ENCODE peak calls at places on chromosome 4, in six cellular contexts. L is CD8-positive, alpha-beta T cell; J is neural progenitor cell; P is cardiac muscle cell; B is HCT116; E is pancreas. M is an unnamed sample.

GRCh38 chr4:88054229-88054628 is 46.8 kb downstream of the PKD2 start:
- DNase-seq in P (no peak), J (no peak), L (no peak), B (no peak), E (no peak), M (no peak)

GRCh38 chr4:114040319-114041116 is 61.1 kb upstream of the ARSJ start:
- DNase-seq in P (no peak), J (no peak), B (no peak), E (no peak), L (no peak), M (no peak)

GRCh38 chr4:20447103-20447502 is 195.4 kb downstream of the SLIT2 start:
- DNase-seq in P (no peak), E (no peak), L (no peak), J (no peak), B (no peak), M (no peak)

GRCh38 chr4:5463361-5463760 is 245.0 kb downstream of the EVC2 start:
- DNase-seq in P (no peak), B (no peak), E (no peak), J (no peak), L (no peak), M (peak)

GRCh38 chr4:17708992-17709759 is 72.2 kb downstream of the FAM184B start:
- DNase-seq in E (peak), B (no peak), J (peak), L (no peak), P (no peak), M (no peak)

GRCh38 chr4:183858011-183858615 is 47.0 kb upstream of the STOX2 start:
- DNase-seq in B (no peak), E (no peak), P (no peak), L (no peak), J (peak), M (no peak)

GRCh38 chr4:151604238-151604637 is 156.6 kb downstream of the GATB start:
- DNase-seq in B (no peak), L (no peak), J (no peak), E (no peak), P (no peak), M (no peak)

GRCh38 chr4:161393614-161394013 is 770.2 kb downstream of the FSTL5 start:
- DNase-seq in J (no peak), P (no peak), L (no peak), E (no peak), B (no peak), M (no peak)

GRCh38 chr4:119210760-119211159 is 1.8 kb upstream of the USP53 start:
- DNase-seq in P (no peak), L (no peak), E (no peak), J (no peak), B (no peak), M (no peak)

GRCh38 chr4:159175989-159176375 is 73.1 kb downstream of the RAPGEF2 start:
- DNase-seq in P (no peak), B (no peak), L (no peak), J (no peak), E (no peak), M (no peak)
- H3K4me3 ChIP-seq in P (no peak), B (no peak), L (no peak), J (no peak), E (no peak), M (no peak)

GRCh38 chr4:46274717-46275116 is 115.2 kb downstream of the GABRA2 start:
- DNase-seq in P (peak), L (no peak), J (peak), B (no peak), E (no peak), M (no peak)
- TF ChIP-seq CTCF in P (peak), L (no peak), J (peak), B (no peak), E (no peak), M (no peak)

GRCh38 chr4:82543131-82543530 is 18.7 kb downstream of the TMEM150C start:
- DNase-seq in E (no peak), J (no peak), B (no peak), P (no peak), L (no peak), M (no peak)

GRCh38 chr4:82542642-82543041 is 19.1 kb downstream of the TMEM150C start:
- DNase-seq in B (no peak), E (no peak), J (no peak), L (no peak), P (no peak), M (no peak)
- H3K4me3 ChIP-seq in B (no peak), E (no peak), J (no peak), L (no peak), P (no peak), M (no peak)

GRCh38 chr4:159023741-159024140 is 79.1 kb upstream of the RAPGEF2 start:
- DNase-seq in P (peak), B (no peak), E (no peak), J (no peak), L (no peak), M (no peak)
- TF ChIP-seq CTCF in P (no peak), B (no peak), E (no peak), J (no peak), L (no peak), M (no peak)

GRCh38 chr4:153014460-153014859 is 78.3 kb downstream of the FHDC1 start:
- DNase-seq in E (no peak), P (no peak), B (no peak), J (no peak), L (no peak), M (no peak)

GRCh38 chr4:153008578-153009199 is 72.6 kb downstream of the FHDC1 start:
- DNase-seq in E (no peak), B (no peak), J (no peak), P (no peak), L (no peak), M (no peak)

GRCh38 chr4:153018031-153018430 is 81.9 kb downstream of the FHDC1 start:
- DNase-seq in L (no peak), P (no peak), E (no peak), B (no peak), J (no peak), M (no peak)

GRCh38 chr4:153010137-153010536 is 74.0 kb downstream of the FHDC1 start:
- DNase-seq in J (no peak), B (no peak), L (no peak), E (no peak), P (no peak), M (no peak)

DNA sequence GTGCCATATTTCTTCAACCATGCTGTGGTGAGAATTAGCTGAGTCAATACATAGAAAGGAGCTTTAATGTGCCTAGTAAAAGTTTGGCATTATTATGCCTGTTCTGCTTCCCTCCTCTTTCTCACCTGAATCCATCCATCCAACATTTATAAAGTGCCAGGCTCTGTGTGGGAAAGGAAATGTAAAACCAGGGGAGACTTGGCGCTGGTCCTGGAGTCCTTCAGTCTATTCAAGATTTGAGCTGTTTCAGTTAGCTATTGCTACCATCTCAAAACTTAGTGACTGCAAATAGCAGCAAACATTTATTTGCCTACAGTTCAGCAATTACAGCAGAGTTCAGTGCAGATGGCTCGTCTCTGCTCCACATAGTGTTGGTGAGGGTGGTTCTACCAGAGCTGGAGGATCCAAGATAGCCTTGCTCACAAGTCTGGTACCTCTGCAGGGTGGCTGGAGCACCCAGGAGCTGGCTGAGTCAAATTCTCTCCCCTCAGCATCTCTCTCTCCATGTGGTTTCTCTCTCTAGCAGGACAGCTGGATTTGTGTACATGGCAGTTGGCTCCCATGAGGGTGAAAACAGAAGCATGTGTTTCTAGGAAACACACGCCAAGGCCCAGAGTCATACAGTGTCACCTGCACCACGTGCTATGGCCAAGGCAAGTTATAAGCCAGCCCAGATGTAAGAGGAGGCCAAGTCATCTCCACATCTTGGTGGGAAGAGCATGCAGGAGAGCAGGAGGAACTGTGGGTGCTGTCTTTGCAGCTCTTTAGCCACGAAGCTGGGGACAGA is 77.3 kb downstream of the FHDC1 start:
- DNase-seq in L (no peak), P (no peak), E (no peak), B (no peak), J (no peak), M (no peak)
- H3K4me3 ChIP-seq in L (no peak), P (no peak), E (no peak), B (no peak), J (no peak), M (no peak)

GRCh38 chr4:7769936-7770674 is 169.6 kb downstream of the AFAP1 start:
- DNase-seq in L (no peak), P (peak), B (no peak), J (peak), E (no peak), M (peak)
- TF ChIP-seq CTCF in L (no peak), P (peak), B (peak), J (peak), E (no peak), M (peak)

GRCh38 chr4:168796362-168797106 is 213.5 kb downstream of the CBR4 start:
- DNase-seq in P (no peak), L (no peak), J (no peak), B (peak), E (no peak), M (no peak)
- H3K4me3 ChIP-seq in P (no peak), L (no peak), J (no peak), B (no peak), E (no peak), M (no peak)

DNA sequence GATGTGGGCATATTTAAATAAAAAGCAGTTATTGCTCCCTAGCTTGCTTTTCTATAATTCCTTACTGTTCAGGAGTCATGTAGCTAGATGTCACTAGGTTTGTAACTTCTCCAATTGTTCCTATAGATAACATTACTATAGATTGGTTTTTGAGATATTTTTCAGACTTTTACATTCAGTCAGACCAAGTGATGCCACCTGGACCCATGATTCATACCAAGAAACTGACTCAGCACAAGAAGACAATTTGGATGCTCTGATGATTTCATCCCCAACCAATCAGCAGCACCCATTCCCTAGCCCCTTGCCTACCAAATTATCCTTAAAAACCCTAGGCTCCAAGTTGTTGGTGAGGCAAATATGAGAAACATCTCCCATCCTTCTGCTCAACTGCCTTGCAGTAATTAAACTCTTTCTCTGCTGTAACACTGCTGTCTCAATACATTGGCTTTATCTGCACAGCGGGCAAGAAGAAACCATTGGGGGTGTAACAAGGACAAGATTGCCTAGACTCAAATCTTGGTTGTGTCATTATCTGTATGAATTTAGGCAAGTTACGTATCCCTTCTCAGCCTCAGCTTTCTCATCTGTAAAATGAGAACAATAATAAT is 11.8 kb upstream of the NEIL3 start:
- DNase-seq in B (no peak), E (no peak), P (no peak), J (no peak), L (no peak), M (no peak)
- TF ChIP-seq CTCF in B (no peak), E (no peak), P (no peak), J (no peak), L (no peak), M (no peak)

DNA sequence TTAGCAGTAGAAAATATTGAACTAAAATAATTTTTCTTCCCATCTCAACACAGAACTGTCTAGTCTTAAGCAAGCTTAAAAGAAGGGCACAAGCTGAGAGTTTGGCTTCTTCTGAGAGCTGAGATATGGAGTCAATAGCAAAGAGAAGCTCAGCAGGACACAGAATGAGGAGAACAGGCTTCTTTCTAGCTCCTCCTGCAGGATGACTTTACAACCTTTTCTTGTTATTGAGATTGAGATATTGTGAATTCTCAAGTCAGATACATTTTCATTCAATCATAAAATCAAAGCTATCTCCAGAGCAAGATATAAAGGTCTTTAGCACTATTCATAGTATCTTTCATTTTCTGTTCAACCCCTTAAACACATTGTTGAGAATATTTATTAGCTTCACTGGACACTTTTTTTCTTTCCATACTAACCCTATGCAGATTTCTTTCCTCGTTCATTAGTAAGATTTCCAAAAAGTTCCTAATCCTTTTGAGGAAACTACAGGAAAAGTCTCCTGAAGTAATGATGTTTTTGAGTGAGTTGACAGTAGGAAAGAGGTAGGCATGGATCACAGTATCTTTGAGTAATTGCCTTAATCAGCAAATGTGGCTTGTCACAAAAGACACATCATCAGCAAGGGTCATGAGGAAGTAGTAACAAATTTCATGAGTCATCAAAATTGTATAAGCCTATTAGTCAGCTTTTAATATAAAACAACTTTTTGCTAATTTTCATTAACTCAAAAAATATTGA is 17.8 kb upstream of the CXCL3 start:
- DNase-seq in P (no peak), L (no peak), E (no peak), B (peak), J (no peak), M (no peak)
- H3K4me3 ChIP-seq in P (no peak), L (no peak), E (no peak), B (no peak), J (no peak), M (no peak)

DNA sequence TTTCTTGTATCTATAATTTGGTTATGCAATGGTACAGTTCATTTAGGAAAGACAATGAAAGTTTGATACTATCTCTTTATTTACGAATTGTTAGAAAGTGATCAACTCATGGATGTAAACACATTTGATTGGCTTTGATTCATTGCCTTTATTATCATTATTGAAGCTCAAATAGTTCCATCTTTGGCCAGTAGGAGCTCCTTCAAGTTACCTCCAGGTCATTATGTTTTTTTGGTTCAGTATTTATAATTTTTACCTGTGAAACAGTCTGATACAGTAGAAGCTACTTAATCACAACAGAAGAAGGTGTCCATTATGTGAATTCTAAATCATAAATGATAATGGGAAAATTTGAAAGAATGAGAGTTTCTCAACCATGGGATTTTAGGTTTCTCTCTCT is 12.4 kb downstream of the NPY5R start:
- DNase-seq in E (no peak), B (no peak), J (no peak), P (no peak), L (no peak), M (no peak)
- TF ChIP-seq CTCF in E (no peak), B (no peak), J (no peak), P (no peak), L (no peak), M (no peak)

M was measured in upper lobe of right lung.